ENCODE peak calls at places on chromosomes 4 and X, in four cellular contexts. N is GM12878, V is SK-N-SH, X is HepG2. Y is an unnamed sample.
A peak's percentile ranks its signal among the peaks of the same experiment; 100 is the strongest.

GRCh38 chr4:25103423-25103822 is 56.8 kb downstream of the SEPSECS start:
- DNase-seq in N (no peak), X (no peak), V (no peak), Y (no peak)

GRCh38 chr4:17763931-17764330 is 17.5 kb downstream of the FAM184B start:
- DNase-seq in X (no peak), V (peak; percentile 33), N (no peak), Y (no peak)

GRCh38 chr4:25755911-25756310 is 100.3 kb downstream of the SLC34A2 start:
- DNase-seq in X (no peak), V (no peak), N (no peak), Y (no peak)

GRCh38 chrX:30748337-30748960 is 95.2 kb downstream of the GK start:
- DNase-seq in V (no peak), X (peak; percentile 50), N (no peak), Y (no peak)

GRCh38 chrX:9698566-9698965 is 67.1 kb downstream of the GPR143 start:
- DNase-seq in V (no peak), X (no peak), N (no peak), Y (no peak)

GRCh38 chr4:186170966-186171365 is 20.4 kb upstream of the CYP4V2 start:
- DNase-seq in V (no peak), X (no peak), N (no peak), Y (no peak)

GRCh38 chr4:32189788-32190187 is 1469.6 kb downstream of the PCDH7 start:
- DNase-seq in N (no peak), X (no peak), V (no peak), Y (no peak)

GRCh38 chr4:74934016-74934821 is 1.3 kb downstream of the PARM1 start:
- DNase-seq in V (peak; percentile 7), N (no peak), X (no peak), Y (peak; percentile 55)

GRCh38 chr4:165514739-165515138 is 135.9 kb downstream of the CPE start:
- DNase-seq in N (no peak), X (no peak), V (no peak), Y (no peak)

GRCh38 chr4:77175201-77175610 is 18.2 kb downstream of the CCNG2 start:
- DNase-seq in X (no peak), N (no peak), V (no peak), Y (peak; percentile 41)

GRCh38 chrX:14817559-14817958 is 55.3 kb downstream of the FANCB start:
- DNase-seq in V (no peak), X (no peak), N (no peak), Y (no peak)

GRCh38 chr4:75168548-75168947 is 235.6 kb downstream of the PARM1 start:
- DNase-seq in N (no peak), V (no peak), X (no peak), Y (no peak)

GRCh38 chr4:28788929-28789490 is 1928.4 kb downstream of the STIM2 start:
- DNase-seq in V (peak; percentile 3), X (no peak), N (no peak), Y (no peak)

GRCh38 chr4:128793859-128794667 is 15.4 kb upstream of the JADE1 start:
- DNase-seq in N (no peak), X (no peak), V (no peak), Y (no peak)

GRCh38 chr4:4388418-4388817 is 1.5 kb downstream of the NSG1 start:
- DNase-seq in N (no peak), V (no peak), X (no peak), Y (no peak)

GRCh38 chr4:134018845-134019244 is 182.7 kb downstream of the PABPC4L start:
- DNase-seq in X (no peak), V (no peak), N (no peak), Y (no peak)

GRCh38 chrX:132623307-132623706 is 134.5 kb upstream of the MBNL3 start:
- DNase-seq in X (no peak), V (no peak), N (no peak), Y (no peak)

GRCh38 chr4:11367371-11367770 is 61.3 kb downstream of the HS3ST1 start:
- DNase-seq in N (no peak), X (no peak), V (no peak), Y (no peak)

GRCh38 chr4:105461221-105462041 is 12.4 kb downstream of the PPA2 start:
- DNase-seq in X (no peak), V (no peak), N (no peak), Y (no peak)

GRCh38 chrX:72294497-72294896 is 11.2 kb downstream of the CITED1 start:
- DNase-seq in N (no peak), V (no peak), X (no peak), Y (no peak)

GRCh38 chr4:156442961-156443360 is 489.3 kb upstream of the CTSO start:
- DNase-seq in X (no peak), N (no peak), V (no peak), Y (no peak)

GRCh38 chr4:37802068-37802666 is 24.3 kb upstream of the PGM2 start:
- DNase-seq in X (peak; percentile 78), N (no peak), V (peak; percentile 63), Y (no peak)

GRCh38 chr4:17057035-17057434 is 158.6 kb upstream of the LDB2 start:
- DNase-seq in X (no peak), V (no peak), N (no peak), Y (no peak)

GRCh38 chrX:119756926-119757635 is 1.3 kb upstream of the SOWAHD start:
- DNase-seq in N (no peak), X (peak; percentile 23), V (no peak), Y (no peak)

GRCh38 chr4:17957689-17958088 is 63.9 kb downstream of the LCORL start:
- DNase-seq in V (no peak), N (no peak), X (no peak), Y (no peak)

GRCh38 chr4:3192827-3193226 is 56.1 kb upstream of the MSANTD1 start:
- DNase-seq in N (no peak), X (no peak), V (no peak), Y (no peak)

GRCh38 chr4:3189459-3189858 is 59.5 kb upstream of the MSANTD1 start:
- DNase-seq in N (no peak), X (no peak), V (no peak), Y (no peak)

GRCh38 chr4:3193531-3194203 is 55.3 kb upstream of the MSANTD1 start:
- DNase-seq in V (peak; percentile 53), X (no peak), N (no peak), Y (no peak)

GRCh38 chr4:3190549-3190948 is 58.4 kb upstream of the MSANTD1 start:
- DNase-seq in V (no peak), N (no peak), X (no peak), Y (no peak)

DNA sequence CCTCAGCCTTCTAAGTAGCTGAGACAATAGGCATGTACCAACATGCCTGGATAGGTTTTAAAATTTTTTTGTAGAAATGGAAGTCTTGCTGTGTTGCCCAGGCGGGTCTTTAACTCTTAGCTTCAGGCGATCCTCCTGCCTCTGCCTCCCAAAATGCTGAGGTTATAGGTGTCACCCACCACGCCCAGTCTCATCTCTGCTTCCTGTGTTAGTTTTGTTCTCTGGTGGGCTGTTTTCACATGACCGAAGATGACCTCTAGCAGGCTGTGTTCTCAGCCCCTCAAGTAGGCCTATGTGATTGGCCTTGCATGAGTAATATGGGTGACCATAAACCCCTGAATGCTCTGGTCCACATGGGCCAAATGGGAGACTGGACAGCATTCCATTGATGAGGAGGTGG is 56.8 kb upstream of the MSANTD1 start:
- DNase-seq in V (no peak), X (no peak), N (no peak), Y (no peak)
- TF ChIP-seq TCF12 in V (no peak), X (no peak), N (no peak), Y (no peak)

GRCh38 chr4:173503330-173504180 is 26.5 kb downstream of the HAND2 start:
- DNase-seq in X (no peak), V (no peak), N (no peak), Y (no peak)

GRCh38 chr4:173505924-173506779 is 23.9 kb downstream of the HAND2 start:
- DNase-seq in V (peak; percentile 77), N (peak; percentile 41), X (peak; percentile 21), Y (peak; percentile 85)

GRCh38 chr4:173501592-173502150 is 28.4 kb downstream of the HAND2 start:
- DNase-seq in X (no peak), N (no peak), V (no peak), Y (no peak)

GRCh38 chr4:173506780-173507211 is 23.2 kb downstream of the HAND2 start:
- DNase-seq in V (peak; percentile 76), X (no peak), N (no peak), Y (no peak)

DNA sequence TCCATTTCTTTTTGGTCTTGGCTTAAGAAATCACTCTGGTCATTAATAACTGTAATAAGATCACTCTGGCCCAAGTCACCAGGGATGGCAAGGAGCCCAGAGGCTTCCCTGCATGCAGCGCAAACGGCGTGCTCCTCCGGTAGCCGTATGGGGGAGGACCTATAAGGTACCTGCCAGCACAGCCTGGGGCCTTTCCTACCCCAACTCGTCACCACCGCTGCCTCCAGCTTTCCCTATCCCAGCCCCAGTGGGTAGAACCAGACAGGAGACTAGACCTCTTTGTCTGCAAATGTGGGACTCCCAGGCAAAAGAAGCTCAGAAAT is 25.9 kb downstream of the HAND2 start:
- DNase-seq in X (no peak), N (no peak), V (no peak), Y (no peak)
- TF ChIP-seq TCF12 in X (no peak), N (no peak), V (no peak), Y (no peak)

GRCh38 chrX:39973810-39974209 is 123.9 kb downstream of the BCOR start:
- DNase-seq in X (peak; percentile 31), V (no peak), N (no peak), Y (no peak)

GRCh38 chrX:39969826-39970569 is 127.8 kb downstream of the BCOR start:
- DNase-seq in X (no peak), N (no peak), V (no peak), Y (no peak)

GRCh38 chrX:39971760-39972159 is 126.0 kb downstream of the BCOR start:
- DNase-seq in V (no peak), N (no peak), X (no peak), Y (no peak)

GRCh38 chrX:39974228-39974627 is 123.5 kb downstream of the BCOR start:
- DNase-seq in X (peak; percentile 24), N (no peak), V (no peak), Y (no peak)

GRCh38 chrX:39972340-39972739 is 125.4 kb downstream of the BCOR start:
- DNase-seq in V (no peak), X (no peak), N (no peak), Y (no peak)
- TF ChIP-seq TCF12 in V (no peak), X (no peak), N (no peak), Y (no peak)

GRCh38 chrX:148466292-148466691 is 34.1 kb upstream of the AFF2 start:
- DNase-seq in V (no peak), N (no peak), X (no peak), Y (no peak)
- TF ChIP-seq TCF12 in V (no peak), N (no peak), X (no peak), Y (no peak)

DNA sequence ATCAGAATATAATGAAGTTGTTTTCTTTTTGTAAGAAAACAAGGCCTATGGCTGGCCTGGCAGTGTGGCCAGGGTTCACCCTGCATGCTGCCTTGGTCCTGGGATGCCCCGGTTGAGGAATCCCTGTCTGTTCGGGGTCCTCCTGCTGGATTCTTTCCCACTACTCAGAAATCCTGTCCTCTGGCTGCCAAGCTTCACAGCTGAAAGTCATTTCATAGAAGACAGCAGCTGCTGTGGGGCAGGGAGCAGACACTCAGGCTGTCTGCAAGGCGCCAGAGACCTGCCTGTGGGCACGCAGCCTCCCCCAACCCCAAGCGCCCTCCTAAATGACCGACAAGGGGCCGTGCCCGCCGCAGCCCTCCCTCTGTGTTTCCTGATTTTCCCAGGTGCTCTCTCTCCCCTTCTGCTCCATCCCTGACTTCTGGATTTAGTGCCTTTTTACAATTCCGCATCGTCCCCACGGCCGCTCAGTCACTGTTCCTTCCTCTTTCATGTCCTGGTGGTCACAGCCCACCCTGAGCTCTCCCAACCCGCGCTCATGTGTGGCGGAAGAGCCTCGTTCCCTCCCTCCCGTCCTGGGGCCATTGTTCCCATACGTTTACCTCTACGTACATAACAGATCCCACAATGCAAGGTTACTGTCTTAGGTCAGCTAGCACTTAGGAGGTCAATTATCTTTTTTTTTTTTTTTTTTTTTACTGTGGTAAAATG is 27.5 kb downstream of the ZFYVE28 start:
- DNase-seq in N (no peak), X (no peak), V (peak; percentile 80), Y (no peak)
- TF ChIP-seq TCF12 in N (no peak), X (no peak), V (no peak), Y (no peak)

GRCh38 chr4:39591290-39591689 is 47.4 kb downstream of the SMIM14 start:
- DNase-seq in V (no peak), N (no peak), X (peak; percentile 28), Y (no peak)
- TF ChIP-seq TCF12 in V (no peak), N (no peak), X (no peak), Y (no peak)

Y was measured in H1.